ENCODE peak calls at places on chromosomes 6 and 20, in six cellular contexts. One of them, this sample, is unnamed.

GRCh38 chr20:15362849-15363248 is 1025.4 kb upstream of the FLRT3 start:
- DNase-seq in NCI-H526: no peak
- DNase-seq in activated CD4-positive, alpha-beta T cell treated with anti-CD3 and anti-CD28 coated beads, Interleukin-2, amount 50 U/mL, for 48 hours: no peak
- DNase-seq in T1000: no peak
- DNase-seq in uterus: no peak
- DNase-seq in stimulated activated CD8-positive, alpha-beta memory T cell treated with anti-CD3 and anti-CD28 coated beads, Interleukin-7, amount 100 ng/mL, for 24 hours: no peak
- DNase-seq in this sample: no peak

GRCh38 chr6:38943964-38944363 is 104.6 kb upstream of the GLP1R start:
- DNase-seq in activated CD4-positive, alpha-beta T cell treated with anti-CD3 and anti-CD28 coated beads, Interleukin-2, amount 50 U/mL, for 48 hours: no peak
- DNase-seq in uterus: no peak
- DNase-seq in NCI-H526: peak; percentile 14
- DNase-seq in T1000: no peak
- DNase-seq in stimulated activated CD8-positive, alpha-beta memory T cell treated with anti-CD3 and anti-CD28 coated beads, Interleukin-7, amount 100 ng/mL, for 24 hours: no peak
- DNase-seq in this sample: no peak

GRCh38 chr6:52102330-52102932 is 15.0 kb upstream of the PKHD1 start:
- DNase-seq in T1000: no peak
- DNase-seq in activated CD4-positive, alpha-beta T cell treated with anti-CD3 and anti-CD28 coated beads, Interleukin-2, amount 50 U/mL, for 48 hours: no peak
- DNase-seq in uterus: no peak
- DNase-seq in stimulated activated CD8-positive, alpha-beta memory T cell treated with anti-CD3 and anti-CD28 coated beads, Interleukin-7, amount 100 ng/mL, for 24 hours: no peak
- DNase-seq in NCI-H526: no peak
- DNase-seq in this sample: no peak

GRCh38 chr6:70298070-70298469 is 4.8 kb downstream of the COL9A1 start:
- DNase-seq in activated CD4-positive, alpha-beta T cell treated with anti-CD3 and anti-CD28 coated beads, Interleukin-2, amount 50 U/mL, for 48 hours: no peak
- DNase-seq in T1000: no peak
- DNase-seq in NCI-H526: no peak
- DNase-seq in uterus: no peak
- DNase-seq in stimulated activated CD8-positive, alpha-beta memory T cell treated with anti-CD3 and anti-CD28 coated beads, Interleukin-7, amount 100 ng/mL, for 24 hours: no peak
- DNase-seq in this sample: no peak

GRCh38 chr6:11205721-11206120 is 26.7 kb downstream of the NEDD9 start:
- DNase-seq in activated CD4-positive, alpha-beta T cell treated with anti-CD3 and anti-CD28 coated beads, Interleukin-2, amount 50 U/mL, for 48 hours: no peak
- DNase-seq in NCI-H526: no peak
- DNase-seq in T1000: no peak
- DNase-seq in uterus: no peak
- DNase-seq in stimulated activated CD8-positive, alpha-beta memory T cell treated with anti-CD3 and anti-CD28 coated beads, Interleukin-7, amount 100 ng/mL, for 24 hours: no peak
- DNase-seq in this sample: no peak

GRCh38 chr6:136962661-136963060 is 40.6 kb downstream of the SLC35D3 start:
- DNase-seq in T1000: no peak
- DNase-seq in stimulated activated CD8-positive, alpha-beta memory T cell treated with anti-CD3 and anti-CD28 coated beads, Interleukin-7, amount 100 ng/mL, for 24 hours: no peak
- DNase-seq in uterus: no peak
- DNase-seq in activated CD4-positive, alpha-beta T cell treated with anti-CD3 and anti-CD28 coated beads, Interleukin-2, amount 50 U/mL, for 48 hours: no peak
- DNase-seq in NCI-H526: peak; percentile 30
- DNase-seq in this sample: no peak

GRCh38 chr6:42933195-42933594 is 3.9 kb downstream of the CNPY3 start:
- DNase-seq in NCI-H526: no peak
- DNase-seq in T1000: no peak
- DNase-seq in activated CD4-positive, alpha-beta T cell treated with anti-CD3 and anti-CD28 coated beads, Interleukin-2, amount 50 U/mL, for 48 hours: no peak
- DNase-seq in uterus: no peak
- DNase-seq in stimulated activated CD8-positive, alpha-beta memory T cell treated with anti-CD3 and anti-CD28 coated beads, Interleukin-7, amount 100 ng/mL, for 24 hours: no peak
- DNase-seq in this sample: no peak

GRCh38 chr6:142207265-142207877 is 60.3 kb downstream of the VTA1 start:
- DNase-seq in NCI-H526: peak; percentile 59
- DNase-seq in T1000: no peak
- DNase-seq in activated CD4-positive, alpha-beta T cell treated with anti-CD3 and anti-CD28 coated beads, Interleukin-2, amount 50 U/mL, for 48 hours: peak; percentile 33
- DNase-seq in uterus: no peak
- DNase-seq in stimulated activated CD8-positive, alpha-beta memory T cell treated with anti-CD3 and anti-CD28 coated beads, Interleukin-7, amount 100 ng/mL, for 24 hours: no peak
- DNase-seq in this sample: peak; percentile 33